ENCODE peak calls at places on chromosomes 12 and 14, in seven cellular contexts. Q, I, L, O, M, A and Z are unnamed samples.

GRCh38 chr14:105925615-105926414 is 399.4 kb downstream of the TMEM121 start:
- DNase-seq in I (no peak), L (no peak), M (no peak), Q (no peak), A (no peak), O (no peak), Z (no peak)

GRCh38 chr14:30808576-30808975 is 65.8 kb upstream of the COCH start:
- DNase-seq in M (no peak), I (no peak), Q (no peak), O (no peak), L (no peak), A (no peak), Z (no peak)

GRCh38 chr12:85182699-85183098 is 97.3 kb upstream of the ALX1 start:
- DNase-seq in L (no peak), I (no peak), O (no peak), Q (no peak), A (no peak), M (no peak), Z (no peak)

GRCh38 chr14:74014299-74014698 is 4.8 kb downstream of the ENTPD5 start:
- DNase-seq in L (no peak), Q (no peak), O (no peak), M (no peak), I (no peak), A (no peak), Z (no peak)

GRCh38 chr12:97555547-97556200 is 93.1 kb downstream of the RMST start:
- DNase-seq in I (no peak), A (no peak), O (no peak), Q (no peak), M (no peak), L (no peak), Z (no peak)

GRCh38 chr12:62466018-62466595 is 519 bp upstream of the MON2 start:
- DNase-seq in Q (peak), A (peak), O (no peak), L (peak), M (peak), I (peak), Z (peak)

GRCh38 chr14:77039285-77040058 is 11.0 kb upstream of the IRF2BPL start:
- DNase-seq in I (no peak), M (no peak), L (peak), O (no peak), Q (no peak), A (peak), Z (no peak)

GRCh38 chr12:117865505-117865904 is 103.3 kb downstream of the KSR2 start:
- DNase-seq in A (no peak), I (no peak), M (no peak), O (no peak), Q (no peak), L (no peak), Z (no peak)

GRCh38 chr14:61287196-61287595 is 6.1 kb upstream of the TMEM30B start:
- DNase-seq in L (no peak), A (no peak), O (no peak), M (no peak), Q (no peak), I (no peak), Z (no peak)

GRCh38 chr14:92362781-92363235 is 39.8 kb downstream of the SLC24A4 start:
- DNase-seq in Q (no peak), I (peak), O (no peak), L (peak), A (peak), M (peak), Z (peak)

GRCh38 chr12:45244561-45245348 is 28.9 kb downstream of the ANO6 start:
- DNase-seq in O (no peak), I (no peak), M (no peak), A (no peak), L (peak), Q (no peak), Z (no peak)

GRCh38 chr14:20632831-20633771 is 8.4 kb downstream of the OR6S1 start:
- DNase-seq in M (peak), A (peak), L (peak), O (peak), I (no peak), Q (peak), Z (peak)

GRCh38 chr12:111741235-111741812 is 25.4 kb upstream of the ALDH2 start:
- DNase-seq in O (peak), M (no peak), I (no peak), L (no peak), A (no peak), Q (no peak), Z (no peak)

GRCh38 chr14:86626530-86626929 is 1096.6 kb downstream of the FLRT2 start:
- DNase-seq in I (no peak), A (no peak), O (no peak), M (peak), Q (no peak), L (no peak), Z (no peak)

GRCh38 chr12:57716305-57716704 is 22.2 kb downstream of the AGAP2 start:
- DNase-seq in O (no peak), Q (no peak), L (no peak), A (no peak), I (no peak), M (no peak), Z (no peak)

GRCh38 chr14:73140924-73141323 is 4.6 kb downstream of the PSEN1 start:
- DNase-seq in M (no peak), O (no peak), I (no peak), A (no peak), Q (no peak), L (no peak), Z (no peak)

GRCh38 chr12:109952873-109953272 is 43.3 kb downstream of the GIT2 start:
- DNase-seq in O (no peak), M (no peak), I (no peak), Q (no peak), L (no peak), A (no peak), Z (no peak)